ENCODE peak calls at places on chromosomes 1 and 21, in nine cellular contexts. M is neural progenitor cell, D is neural crest cell, K is HCEC 1CT, S is fibroblast of mammary gland, G is dermis microvascular lymphatic vessel endothelial cell, Z is Daoy, R is T-helper 9 cell, A is Ammon's horn. U is an unnamed sample.

GRCh38 chr1:64549464-64550239 is 79.7 kb downstream of the CACHD1 start:
- DNase-seq in M (no peak), D (no peak), K (no peak), S (no peak), G (no peak), Z (no peak), R (no peak), A (no peak), U (no peak)

GRCh38 chr1:162916407-162916806 is 55.4 kb upstream of the CCDC190 start:
- DNase-seq in M (no peak), D (no peak), K (peak), S (peak), G (peak), Z (no peak), R (no peak), A (no peak), U (no peak)

GRCh38 chr1:19083081-19083480 is 126.6 kb upstream of the IFFO2 start:
- DNase-seq in M (no peak), D (no peak), K (no peak), S (no peak), G (peak), Z (no peak), R (no peak), A (no peak), U (no peak)

GRCh38 chr1:101112051-101112770 is 86.6 kb upstream of the DPH5 start:
- DNase-seq in M (peak), D (no peak), K (no peak), S (no peak), G (peak), Z (no peak), R (peak), A (peak), U (no peak)

GRCh38 chr1:78830321-78830720 is 176.2 kb downstream of the ADGRL4 start:
- DNase-seq in M (no peak), D (no peak), K (no peak), S (no peak), G (no peak), Z (peak), R (no peak), A (no peak), U (no peak)

GRCh38 chr1:73862343-73862742 is 335.6 kb downstream of the LRRIQ3 start:
- DNase-seq in M (peak), D (no peak), K (no peak), S (no peak), G (no peak), Z (no peak), R (no peak), A (no peak), U (no peak)

GRCh38 chr1:33300673-33301072 is 20.2 kb downstream of the A3GALT2 start:
- DNase-seq in M (no peak), D (no peak), K (no peak), S (peak), G (no peak), Z (no peak), R (no peak), A (no peak), U (no peak)

GRCh38 chr1:14487671-14488070 is 110.8 kb upstream of the KAZN start:
- DNase-seq in M (no peak), D (no peak), K (no peak), S (peak), G (no peak), Z (peak), R (no peak), A (no peak), U (peak)

GRCh38 chr1:28896609-28896986 is 17.8 kb upstream of the EPB41 start:
- DNase-seq in M (no peak), D (no peak), K (no peak), S (no peak), G (no peak), Z (no peak), R (no peak), A (no peak), U (no peak)

GRCh38 chr1:207933205-207933800 is 22.4 kb upstream of the CD34 start:
- DNase-seq in M (no peak), D (no peak), K (no peak), S (no peak), G (no peak), Z (no peak), R (no peak), A (no peak), U (no peak)

GRCh38 chr21:22575165-22575584 is 1577.0 kb downstream of the NCAM2 start:
- DNase-seq in M (peak), D (peak), K (no peak), S (no peak), G (peak), Z (peak), R (no peak), A (peak), U (peak)

GRCh38 chr1:160810486-160810885 is 14.5 kb downstream of the LY9 start:
- DNase-seq in M (no peak), D (no peak), K (no peak), S (no peak), G (no peak), Z (no peak), R (no peak), A (no peak), U (no peak)

GRCh38 chr1:229109320-229109761 is 161.6 kb upstream of the RAB4A start:
- DNase-seq in M (no peak), D (no peak), K (no peak), S (no peak), G (no peak), Z (no peak), R (no peak), A (peak), U (no peak)

GRCh38 chr1:211920602-211921226 is 90.2 kb upstream of the LPGAT1 start:
- DNase-seq in M (no peak), D (no peak), K (no peak), S (peak), G (no peak), Z (no peak), R (no peak), A (no peak), U (no peak)

GRCh38 chr1:224669400-224669799 is 53.3 kb downstream of the CNIH3 start:
- DNase-seq in M (no peak), D (no peak), K (no peak), S (no peak), G (no peak), Z (no peak), R (no peak), A (no peak), U (no peak)

GRCh38 chr1:241641748-241642592 is 1.8 kb upstream of the CHML start:
- DNase-seq in M (no peak), D (no peak), K (peak), S (peak), G (peak), Z (no peak), R (no peak), A (no peak), U (no peak)

GRCh38 chr1:152110860-152111514 is 4.3 kb downstream of the TCHH start:
- DNase-seq in M (peak), D (no peak), K (peak), S (peak), G (peak), Z (peak), R (peak), A (peak), U (no peak)

U was measured in H54.